ENCODE peak calls at places on chromosomes 13 and 19, in six cellular contexts. P, Y, X, G, R and D are unnamed samples. For H3K4me1, the result is how much of the 10 kb centered on the place peaks cover.

GRCh38 chr13:72198042-72198441 is 331.0 kb upstream of the DACH1 start:
- DNase-seq in X (no peak), Y (no peak), R (no peak), P (no peak), G (no peak), D (no peak)

GRCh38 chr13:114173753-114174152 is 5.3 kb upstream of the CFAP97D2 start:
- DNase-seq in G (no peak), X (no peak), R (no peak), P (no peak), Y (no peak), D (no peak)

GRCh38 chr13:106967391-106967790 is 399.5 kb upstream of the ARGLU1 start:
- DNase-seq in Y (no peak), X (no peak), P (no peak), G (no peak), R (no peak), D (no peak)

GRCh38 chr19:12484371-12485322 is at the start of gene ZNF709:
- DNase-seq in X (peak), P (peak), R (peak), G (peak), Y (peak), D (peak)

GRCh38 chr13:51041126-51041525 is 69.9 kb downstream of the C13orf42 start:
- DNase-seq in X (no peak), R (no peak), P (no peak), G (no peak), Y (no peak), D (no peak)

GRCh38 chr19:16265890-16266585 is 58.6 kb upstream of the KLF2 start:
- DNase-seq in X (no peak), Y (no peak), G (no peak), P (no peak), R (no peak), D (no peak)

GRCh38 chr19:38213911-38214625 is 10.0 kb downstream of the DPF1 start:
- DNase-seq in G (no peak), X (no peak), R (no peak), Y (no peak), P (no peak), D (no peak)

GRCh38 chr19:29942404-29943261 is 594 bp downstream of the URI1 start:
- DNase-seq in X (peak), R (no peak), P (peak), G (peak), Y (peak), D (peak)

GRCh38 chr19:43774103-43774939 is 6.5 kb downstream of the KCNN4 start:
- DNase-seq in Y (peak), G (peak), P (peak), R (peak), X (no peak), D (peak)

GRCh38 chr13:30376426-30377311 is 45.6 kb upstream of the UBE2L5 start:
- DNase-seq in P (no peak), Y (no peak), X (no peak), G (peak), R (no peak), D (peak)

GRCh38 chr19:35828694-35829301 is 16.2 kb upstream of the PRODH2 start:
- DNase-seq in Y (peak), R (peak), P (peak), G (no peak), X (peak), D (peak)

GRCh38 chr13:40190656-40191100 is 475.8 kb downstream of the FOXO1 start:
- DNase-seq in G (peak), X (peak), Y (no peak), R (no peak), P (peak), D (peak)

GRCh38 chr13:57630661-57631606 is 610 bp upstream of the PCDH17 start:
- DNase-seq in G (no peak), X (no peak), P (no peak), R (no peak), Y (no peak), D (no peak)

GRCh38 chr19:42363614-42364346 is 26.3 kb downstream of the CNFN start:
- DNase-seq in G (no peak), Y (no peak), R (no peak), X (no peak), P (no peak), D (no peak)

DNA sequence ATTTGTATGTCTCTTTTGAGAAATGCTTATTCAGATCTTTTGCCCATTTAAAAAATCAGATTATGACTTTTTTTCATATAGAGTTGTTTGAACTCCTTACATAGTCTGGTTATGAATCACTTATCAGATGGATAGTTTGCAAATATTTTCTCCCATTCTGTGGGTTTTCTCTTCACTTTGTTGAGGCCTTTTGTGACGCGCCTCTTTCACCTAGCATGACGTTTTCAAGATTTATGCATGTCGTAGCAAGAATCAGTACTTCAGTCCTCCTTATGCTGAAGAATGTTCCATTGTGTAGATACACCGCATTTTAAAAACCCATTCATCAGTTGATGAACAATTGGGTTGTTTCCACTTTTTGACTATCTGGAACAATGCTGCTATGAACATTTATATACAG is 13.4 kb downstream of the PABPC3 start:
- DNase-seq in P (no peak), G (no peak), X (no peak), Y (no peak), R (no peak), D (no peak)
- H3K4me1 ChIP-seq in P (under half), G (under half), X (under half), Y (under half), R (under half), D (under half)

DNA sequence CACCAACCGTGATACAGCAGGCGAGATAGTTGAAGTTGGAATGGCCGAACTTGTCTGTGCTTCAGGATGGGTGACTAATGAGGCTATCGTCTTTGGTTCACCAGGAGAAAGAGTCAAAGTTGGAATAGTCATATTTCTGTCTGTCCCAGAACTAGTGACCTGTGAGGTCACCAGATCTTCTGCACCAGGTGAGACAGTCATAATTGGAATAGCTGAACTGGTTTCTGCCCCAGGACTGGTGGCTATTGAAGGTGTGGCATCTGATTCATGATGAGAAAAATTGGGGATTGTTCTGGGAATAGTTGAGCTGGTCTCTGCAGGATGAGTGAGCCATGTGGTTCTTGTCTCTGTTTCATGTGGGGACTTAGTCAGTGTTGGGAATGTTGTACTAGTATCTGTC is 71.6 kb downstream of the MUC16 start:
- DNase-seq in R (no peak), Y (no peak), X (no peak), G (no peak), P (no peak), D (no peak)
- H3K4me1 ChIP-seq in R (under half), Y (under half), X (under half), G (under half), P (under half), D (under half)

DNA sequence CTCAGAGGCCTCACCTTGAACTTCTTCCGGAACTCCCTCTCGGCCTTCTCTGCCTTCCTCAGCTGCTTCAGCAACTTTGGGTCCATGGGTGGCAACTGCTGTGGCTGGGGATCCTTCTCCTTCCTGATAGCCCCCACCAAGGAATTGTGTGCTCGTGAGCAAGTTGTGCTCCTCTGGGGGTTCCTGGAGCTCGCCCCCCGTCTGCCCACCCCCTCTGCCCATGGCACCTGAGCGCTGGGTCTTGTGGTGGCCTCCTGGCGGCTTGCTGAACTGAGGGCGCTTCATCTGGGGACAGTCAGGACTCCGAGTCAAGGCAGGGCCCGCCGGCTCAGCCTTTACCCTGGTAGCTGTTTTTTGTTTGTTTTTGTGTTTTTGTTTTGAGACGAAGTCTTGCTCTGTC is 11.6 kb downstream of the PRAM1 start:
- DNase-seq in R (no peak), G (peak), P (no peak), Y (no peak), X (no peak), D (no peak)
- H3K4me1 ChIP-seq in R (under half), G (under half), P (under half), Y (under half), X (under half), D (under half)

GRCh38 chr19:33054623-33055022 is 10.1 kb downstream of the RHPN2 start:
- DNase-seq in X (no peak), R (no peak), P (no peak), G (no peak), Y (no peak), D (peak)

GRCh38 chr19:33047422-33047821 is 17.3 kb downstream of the RHPN2 start:
- DNase-seq in Y (no peak), R (peak), X (peak), P (no peak), G (no peak), D (peak)

GRCh38 chr19:33048806-33049676 is 15.6 kb downstream of the RHPN2 start:
- DNase-seq in Y (no peak), P (no peak), G (no peak), R (no peak), X (peak), D (no peak)

GRCh38 chr19:33052352-33052972 is 12.2 kb downstream of the RHPN2 start:
- DNase-seq in P (no peak), X (no peak), R (no peak), G (no peak), Y (no peak), D (peak)

GRCh38 chr19:33050110-33050509 is 14.6 kb downstream of the RHPN2 start:
- DNase-seq in G (no peak), Y (no peak), X (no peak), R (no peak), P (no peak), D (no peak)
- H3K4me1 ChIP-seq in G (under half), Y (under half), X (half or more), R (under half), P (under half), D (half or more)

GRCh38 chr19:1087813-1088418 is 7.3 kb downstream of the POLR2E start:
- DNase-seq in Y (no peak), G (peak), P (peak), R (no peak), X (no peak), D (peak)
- H3K4me1 ChIP-seq in Y (under half), G (half or more), P (under half), R (under half), X (under half), D (under half)